ENCODE peak calls at places on chromosomes 7 and 10, in four cellular contexts. R is SK-N-SH, G is Panc1, D is GM12878. J is an unnamed sample.

GRCh38 chr10:131211146-131211545 is 100.4 kb downstream of the TCERG1L start:
- DNase-seq in G (no peak), R (no peak), D (no peak), J (no peak)

GRCh38 chr10:21487416-21488180 is 37.9 kb downstream of the SKIDA1 start:
- DNase-seq in D (no peak), R (no peak), G (no peak), J (no peak)

GRCh38 chr10:47449102-47449978 is 34.6 kb downstream of the ANXA8 start:
- DNase-seq in R (no peak), G (no peak), D (no peak), J (no peak)

GRCh38 chr7:84183741-84184140 is 10.8 kb downstream of the SEMA3A start:
- DNase-seq in G (no peak), D (no peak), R (no peak), J (no peak)

GRCh38 chr10:27742926-27743735 is 2.5 kb downstream of the MKX start:
- DNase-seq in G (no peak), D (no peak), R (peak), J (no peak)

GRCh38 chr7:88041583-88041982 is 107.5 kb downstream of the ADAM22 start:
- DNase-seq in G (no peak), R (peak), D (no peak), J (no peak)

GRCh38 chr7:148697950-148698396 is 730 bp upstream of the CUL1 start:
- DNase-seq in G (no peak), D (no peak), R (no peak), J (no peak)

GRCh38 chr10:125936331-125936730 is 40.0 kb downstream of the FANK1 start:
- DNase-seq in G (no peak), R (no peak), D (no peak), J (no peak)

GRCh38 chr7:90945104-90945752 is 319.0 kb upstream of the FZD1 start:
- DNase-seq in R (no peak), G (no peak), D (no peak), J (no peak)

GRCh38 chr10:27998178-27998953 is 513 bp downstream of the ODAD2 start:
- DNase-seq in D (no peak), G (no peak), R (peak), J (no peak)

GRCh38 chr7:31172071-31172470 is 120.0 kb downstream of the ADCYAP1R1 start:
- DNase-seq in R (no peak), G (no peak), D (no peak), J (no peak)

GRCh38 chr7:94313926-94314325 is 80.8 kb upstream of the COL1A2 start:
- DNase-seq in R (no peak), D (no peak), G (no peak), J (no peak)

GRCh38 chr7:117085769-117086463 is 132.6 kb downstream of the ST7 start:
- DNase-seq in D (no peak), G (no peak), R (no peak), J (no peak)

GRCh38 chr7:50185951-50186697 is 93.1 kb upstream of the ZPBP start:
- DNase-seq in R (no peak), G (no peak), D (no peak), J (no peak)

GRCh38 chr7:28017372-28017771 is 163.2 kb downstream of the JAZF1 start:
- DNase-seq in G (no peak), R (no peak), D (no peak), J (no peak)

GRCh38 chr10:133311570-133311969 is 2.9 kb downstream of the ZNF511 start:
- DNase-seq in R (no peak), D (no peak), G (no peak), J (no peak)

GRCh38 chr10:14481752-14482151 is 151.0 kb upstream of the FRMD4A start:
- DNase-seq in G (no peak), D (no peak), R (no peak), J (no peak)

GRCh38 chr7:155011081-155011480 is 8.2 kb upstream of the PAXIP1 start:
- DNase-seq in D (no peak), R (no peak), G (no peak), J (no peak)

GRCh38 chr7:155007947-155008346 is 5.0 kb upstream of the PAXIP1 start:
- DNase-seq in G (peak), D (no peak), R (peak), J (peak)

DNA sequence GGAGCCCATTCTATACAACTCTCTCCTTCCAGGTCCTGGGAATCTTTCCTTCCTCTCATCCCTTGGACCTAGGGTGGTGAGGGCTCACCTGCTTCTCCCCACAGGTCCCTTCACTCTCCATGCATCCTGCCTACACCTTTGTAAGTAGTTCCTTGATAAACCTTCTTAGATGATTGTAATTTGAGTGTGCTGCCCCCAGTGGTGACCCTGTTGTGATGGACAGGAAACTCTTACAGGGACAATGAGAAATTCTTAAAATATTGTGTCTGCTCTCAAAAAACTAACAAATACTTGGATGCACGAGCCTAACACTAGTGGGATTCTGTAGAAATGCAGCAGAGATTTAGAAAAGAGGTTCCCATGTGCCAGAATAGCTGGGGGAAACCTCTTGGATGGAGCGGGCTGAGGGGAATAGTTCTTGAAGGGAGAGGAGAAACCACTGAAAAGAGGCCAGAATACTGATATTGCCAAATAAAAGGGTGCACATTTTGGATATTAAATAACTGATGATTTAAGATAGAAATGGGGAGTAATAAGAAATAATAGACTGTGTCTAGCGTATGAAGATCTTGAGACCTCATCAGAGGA is 6.7 kb upstream of the PAXIP1 start:
- DNase-seq in R (peak), D (no peak), G (no peak), J (peak)
- TF ChIP-seq SIN3A in R (no peak), D (no peak), G (no peak), J (no peak)

GRCh38 chr7:158495780-158496179 is 91.8 kb downstream of the PTPRN2 start:
- DNase-seq in G (no peak), R (peak), D (no peak), J (peak)

GRCh38 chr7:158494162-158494586 is 93.4 kb downstream of the PTPRN2 start:
- DNase-seq in D (no peak), R (no peak), G (no peak), J (no peak)

GRCh38 chr7:158494643-158495042 is 93.0 kb downstream of the PTPRN2 start:
- DNase-seq in G (no peak), D (no peak), R (no peak), J (no peak)

GRCh38 chr7:158497627-158498026 is 90.0 kb downstream of the PTPRN2 start:
- DNase-seq in D (no peak), G (no peak), R (no peak), J (no peak)

DNA sequence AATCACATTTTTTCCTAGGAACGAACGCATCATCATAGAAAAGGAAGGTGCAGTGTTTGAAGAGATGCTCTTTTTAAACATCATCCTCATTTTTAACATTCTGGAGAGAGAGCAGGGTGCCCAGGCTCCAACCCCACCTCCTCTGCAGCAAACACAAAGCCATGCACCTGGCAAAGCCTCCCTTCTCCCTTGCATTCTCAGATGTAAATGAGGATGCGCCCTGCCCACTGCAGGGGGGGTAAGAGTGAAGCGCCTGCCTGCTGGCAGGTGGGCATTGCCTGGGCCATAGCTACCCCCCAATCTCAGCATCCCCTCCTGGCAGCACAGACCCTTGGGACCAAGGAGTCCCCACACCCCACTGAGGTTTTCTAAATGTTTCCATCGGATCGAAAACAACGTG is 92.4 kb downstream of the PTPRN2 start:
- DNase-seq in D (no peak), R (no peak), G (no peak), J (no peak)
- TF ChIP-seq SIN3A in D (no peak), R (no peak), G (no peak), J (no peak)

GRCh38 chr10:98270026-98270740 is 2.2 kb upstream of the LOXL4 start:
- DNase-seq in D (no peak), R (no peak), G (no peak), J (no peak)
- TF ChIP-seq SIN3A in D (no peak), R (no peak), G (no peak), J (no peak)

DNA sequence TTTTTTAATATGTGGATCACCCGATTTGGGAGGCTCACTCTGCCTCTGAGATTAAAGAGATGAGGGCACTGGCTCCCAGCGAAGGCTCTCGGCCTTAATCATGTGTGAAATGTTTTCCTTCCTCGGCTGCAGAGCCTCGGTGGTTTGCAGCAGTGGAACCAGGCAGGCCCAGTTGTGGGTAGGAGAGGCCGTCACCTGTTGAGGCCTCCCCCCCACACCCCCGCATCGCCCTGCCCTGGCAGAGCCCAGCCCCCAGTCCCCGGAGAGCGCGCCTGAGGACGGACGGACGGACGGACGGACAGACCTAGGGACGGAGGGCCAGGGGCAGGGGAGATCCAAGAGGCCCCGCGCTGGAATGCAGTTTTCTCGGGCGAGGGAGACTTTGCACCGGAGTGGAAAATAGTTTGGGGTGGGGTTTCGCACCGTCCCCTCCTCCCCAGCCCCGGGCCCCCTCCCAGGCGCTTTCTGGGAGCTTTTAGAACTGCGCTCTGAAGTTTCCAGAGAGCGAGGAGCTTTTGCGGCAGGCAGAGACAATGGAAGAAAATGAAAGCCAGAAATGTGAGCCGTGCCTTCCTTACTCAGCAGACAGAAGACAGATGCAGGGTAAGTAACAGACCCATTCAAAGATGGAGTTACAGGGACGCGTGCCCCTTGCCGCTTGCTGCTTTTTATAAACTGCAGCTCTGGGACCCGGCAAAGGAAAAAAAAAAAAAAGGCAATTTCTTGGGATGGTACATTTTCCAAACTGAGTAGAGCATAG is at the start of gene KIAA1217:
- DNase-seq in G (no peak), R (peak), D (no peak), J (no peak)
- TF ChIP-seq SIN3A in G (no peak), R (no peak), D (no peak), J (no peak)

GRCh38 chr10:482848-483247 is 206.6 kb downstream of the DIP2C start:
- DNase-seq in R (no peak), G (no peak), D (no peak), J (no peak)

GRCh38 chr10:482036-482435 is 207.4 kb downstream of the DIP2C start:
- DNase-seq in D (no peak), R (no peak), G (no peak), J (no peak)

GRCh38 chr10:480498-480927 is 209.0 kb downstream of the DIP2C start:
- DNase-seq in G (no peak), R (no peak), D (no peak), J (no peak)

GRCh38 chr10:481636-482035 is 207.8 kb downstream of the DIP2C start:
- DNase-seq in R (peak), D (no peak), G (no peak), J (no peak)

GRCh38 chr10:480928-481551 is 208.4 kb downstream of the DIP2C start:
- DNase-seq in D (no peak), R (peak), G (no peak), J (no peak)
- TF ChIP-seq SIN3A in D (no peak), R (no peak), G (no peak), J (no peak)

DNA sequence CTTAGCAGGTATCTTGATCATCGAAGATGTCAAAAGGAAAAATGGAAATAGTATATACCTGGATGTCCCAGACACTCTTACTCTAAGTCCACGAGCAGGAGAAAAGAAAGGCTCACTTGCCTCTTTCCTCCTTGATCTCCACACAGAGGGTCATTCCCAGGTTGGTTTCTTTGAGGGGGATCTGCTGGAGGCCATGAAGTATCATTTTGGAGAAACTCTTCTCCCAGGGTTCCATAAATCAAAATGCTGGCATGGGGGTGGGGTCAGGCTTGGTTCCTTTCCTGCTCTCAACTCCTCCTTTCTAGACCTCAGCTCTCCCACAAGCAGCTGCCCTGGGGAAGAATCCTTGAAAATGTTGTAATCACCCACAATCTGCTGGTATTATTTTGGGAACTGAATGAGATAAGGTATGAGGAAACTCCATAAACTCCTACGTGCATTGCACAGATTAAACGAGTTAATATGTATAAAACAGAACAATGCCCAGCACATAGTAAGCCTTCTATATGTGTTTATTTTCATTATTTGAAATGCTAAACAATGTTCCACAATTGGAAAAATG is 54.4 kb downstream of the PRKCQ start:
- DNase-seq in R (no peak), G (no peak), D (no peak), J (no peak)
- TF ChIP-seq SIN3A in R (no peak), G (no peak), D (no peak), J (no peak)

GRCh38 chr7:143900230-143900766 is 1.7 kb downstream of the TCAF1 start:
- DNase-seq in R (no peak), D (no peak), G (peak), J (no peak)
- TF ChIP-seq SIN3A in R (no peak), D (no peak), G (no peak), J (no peak)

GRCh38 chr7:4801839-4802231 is 26.4 kb downstream of the AP5Z1 start:
- DNase-seq in G (no peak), R (no peak), D (no peak), J (no peak)
- TF ChIP-seq SIN3A in G (no peak), R (no peak), D (no peak), J (no peak)

DNA sequence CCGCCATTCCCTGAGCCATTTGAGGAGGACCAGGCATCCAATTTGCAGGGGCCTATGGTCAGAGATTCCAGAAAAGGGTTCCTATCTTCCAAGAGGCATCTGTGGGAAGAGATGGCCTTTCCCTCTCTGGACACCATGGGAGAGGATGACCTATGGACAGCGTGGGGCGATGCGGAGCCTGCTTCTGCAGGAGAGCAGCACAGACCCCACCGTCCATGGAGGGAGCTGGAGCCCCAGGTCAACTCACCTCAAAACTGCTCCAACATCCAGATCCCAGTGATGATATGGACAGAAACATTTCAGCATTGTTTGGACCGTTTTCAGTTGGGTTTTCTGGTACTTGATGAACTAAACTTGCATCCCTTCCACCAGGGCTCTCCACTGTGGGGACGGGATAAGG is 34.0 kb upstream of the FOXK1 start:
- DNase-seq in D (no peak), R (no peak), G (no peak), J (no peak)
- TF ChIP-seq SIN3A in D (no peak), R (no peak), G (no peak), J (no peak)

DNA sequence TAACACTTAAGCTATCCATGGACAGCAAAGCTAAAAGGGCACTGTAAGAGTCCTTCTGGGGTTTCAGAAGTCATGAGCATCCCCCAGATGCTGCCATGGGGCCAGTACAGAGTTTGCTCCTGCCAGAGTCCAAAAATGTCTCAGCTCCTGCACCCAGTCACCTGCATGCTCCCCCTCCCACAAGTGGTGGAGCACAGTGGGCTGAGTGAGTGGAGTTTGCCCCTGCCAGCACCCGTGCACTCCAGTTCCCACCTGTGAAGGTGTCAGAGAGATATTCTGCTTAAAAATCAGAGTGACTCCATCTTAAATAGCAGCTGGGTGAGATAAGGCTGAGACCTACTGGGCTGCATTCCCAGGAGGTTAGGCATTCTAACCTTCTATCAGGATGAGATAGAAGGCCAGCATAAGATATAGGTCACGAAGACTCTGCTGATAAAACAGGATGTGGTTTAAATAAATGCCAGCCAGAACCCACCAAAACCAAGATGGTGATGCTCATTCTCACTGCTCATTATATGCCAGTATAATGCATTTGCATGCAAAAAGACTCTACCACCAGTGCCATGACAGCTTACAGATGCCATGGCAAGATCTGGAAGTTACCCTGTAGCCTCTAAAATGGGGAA is 140.1 kb upstream of the ZNF92 start:
- DNase-seq in R (no peak), G (no peak), D (no peak), J (no peak)
- TF ChIP-seq SIN3A in R (no peak), G (no peak), D (no peak), J (no peak)

J was measured in HCT116.